ENCODE peak calls at places on chromosomes 5 and 9, in four cellular contexts. P, V, O and A are unnamed samples.

GRCh38 chr5:78280261-78280660 is 14.2 kb downstream of the AP3B1 start:
- DNase-seq in P (no peak), V (no peak), O (no peak), A (no peak)

GRCh38 chr5:103573411-103573810 is 10.8 kb upstream of the NUDT12 start:
- DNase-seq in P (no peak), V (no peak), O (no peak), A (no peak)

GRCh38 chr5:32129074-32129598 is 45.0 kb downstream of the GOLPH3 start:
- DNase-seq in P (no peak), V (no peak), O (no peak), A (no peak)

GRCh38 chr5:80654054-80654390 is 430 bp upstream of the MSH3 start:
- DNase-seq in P (no peak), V (peak), O (no peak), A (peak)

GRCh38 chr9:101311759-101312420 is 72.9 kb downstream of the BAAT start:
- DNase-seq in P (peak), V (peak), O (peak), A (peak)

GRCh38 chr5:635321-636055 is 23.3 kb downstream of the CEP72 start:
- DNase-seq in P (no peak), V (no peak), O (no peak), A (no peak)

GRCh38 chr5:171483453-171484177 is 64.2 kb downstream of the FGF18 start:
- DNase-seq in P (no peak), V (no peak), O (no peak), A (no peak)

GRCh38 chr5:95779611-95780010 is 42.9 kb downstream of the GLRX start:
- DNase-seq in P (no peak), V (no peak), O (no peak), A (peak)

GRCh38 chr5:65100846-65101678 is 332.3 kb downstream of the CWC27 start:
- DNase-seq in P (peak), V (no peak), O (peak), A (peak)

GRCh38 chr5:137496919-137497318 is 2.2 kb downstream of the SPOCK1 start:
- DNase-seq in P (no peak), V (no peak), O (peak), A (peak)

GRCh38 chr5:151062405-151063135 is 18.3 kb downstream of the TNIP1 start:
- DNase-seq in P (no peak), V (no peak), O (no peak), A (no peak)

GRCh38 chr5:35990941-35991592 is at the start of gene UGT3A1:
- DNase-seq in P (no peak), V (no peak), O (no peak), A (no peak)

GRCh38 chr5:89396262-89396975 is 513.4 kb upstream of the MEF2C start:
- DNase-seq in P (no peak), V (no peak), O (peak), A (peak)

GRCh38 chr5:142871056-142871879 is 101.1 kb downstream of the ARHGAP26 start:
- DNase-seq in P (no peak), V (no peak), O (no peak), A (no peak)

GRCh38 chr5:74476197-74477081 is 164.1 kb downstream of the ENC1 start:
- DNase-seq in P (no peak), V (no peak), O (no peak), A (no peak)

GRCh38 chr9:116416421-116416820 is 262.8 kb downstream of the PAPPA start:
- DNase-seq in P (no peak), V (no peak), O (no peak), A (no peak)

GRCh38 chr5:143828710-143829109 is 16.7 kb downstream of the HMHB1 start:
- DNase-seq in P (no peak), V (no peak), O (no peak), A (no peak)

GRCh38 chr9:92963831-92964606 is 16.7 kb downstream of the FGD3 start:
- DNase-seq in P (no peak), V (peak), O (no peak), A (no peak)

GRCh38 chr9:120688758-120689157 is 25.5 kb downstream of the MEGF9 start:
- DNase-seq in P (no peak), V (no peak), O (no peak), A (no peak)

GRCh38 chr5:83866191-83866590 is 145.5 kb upstream of the HAPLN1 start:
- DNase-seq in P (no peak), V (no peak), O (no peak), A (no peak)